ENCODE peak calls at places on chromosomes 3 and 15, in ten cellular contexts. One of them, this sample, is unnamed.

GRCh38 chr15:84983299-84983698 is 1.6 kb downstream of the PDE8A start:
- DNase-seq in GM10248: no peak
- DNase-seq in GM13977: no peak
- DNase-seq in RWPE1: no peak
- DNase-seq in neural crest cell: no peak
- DNase-seq in fibroblast of lung: no peak
- DNase-seq in tibial nerve: no peak
- DNase-seq in psoas muscle: no peak
- DNase-seq in A549: no peak
- DNase-seq in body of pancreas: no peak
- DNase-seq in this sample: no peak

GRCh38 chr3:44232407-44232806 is 9.3 kb upstream of the TOPAZ1 start:
- DNase-seq in psoas muscle: no peak
- DNase-seq in GM13977: no peak
- DNase-seq in RWPE1: no peak
- DNase-seq in A549: no peak
- DNase-seq in GM10248: no peak
- DNase-seq in tibial nerve: no peak
- DNase-seq in neural crest cell: no peak
- DNase-seq in body of pancreas: no peak
- DNase-seq in fibroblast of lung: no peak
- DNase-seq in this sample: no peak

GRCh38 chr3:105398407-105398806 is 31.7 kb downstream of the ALCAM start:
- DNase-seq in psoas muscle: no peak
- DNase-seq in A549: no peak
- DNase-seq in tibial nerve: no peak
- DNase-seq in fibroblast of lung: no peak
- DNase-seq in neural crest cell: no peak
- DNase-seq in GM10248: no peak
- DNase-seq in body of pancreas: no peak
- DNase-seq in GM13977: no peak
- DNase-seq in RWPE1: no peak
- DNase-seq in this sample: no peak

GRCh38 chr15:57133127-57133968 is 214.9 kb downstream of the TCF12 start:
- DNase-seq in A549: no peak
- DNase-seq in body of pancreas: peak
- DNase-seq in neural crest cell: no peak
- DNase-seq in fibroblast of lung: no peak
- DNase-seq in GM10248: peak
- DNase-seq in psoas muscle: peak
- DNase-seq in RWPE1: no peak
- DNase-seq in tibial nerve: no peak
- DNase-seq in GM13977: peak
- DNase-seq in this sample: no peak

GRCh38 chr15:83565553-83566159 is 88.3 kb upstream of the ADAMTSL3 start:
- DNase-seq in GM13977: peak
- DNase-seq in RWPE1: peak
- DNase-seq in body of pancreas: no peak
- DNase-seq in neural crest cell: peak
- DNase-seq in psoas muscle: no peak
- DNase-seq in A549: peak
- DNase-seq in GM10248: peak
- DNase-seq in tibial nerve: peak
- DNase-seq in fibroblast of lung: peak
- DNase-seq in this sample: no peak

GRCh38 chr3:102614580-102614979 is 179.8 kb downstream of the ZPLD1 start:
- DNase-seq in GM10248: no peak
- DNase-seq in A549: no peak
- DNase-seq in GM13977: no peak
- DNase-seq in neural crest cell: no peak
- DNase-seq in tibial nerve: no peak
- DNase-seq in RWPE1: no peak
- DNase-seq in fibroblast of lung: no peak
- DNase-seq in body of pancreas: no peak
- DNase-seq in psoas muscle: no peak
- DNase-seq in this sample: no peak

GRCh38 chr3:33030802-33031201 is 66.1 kb downstream of the GLB1 start:
- DNase-seq in A549: no peak
- DNase-seq in RWPE1: no peak
- DNase-seq in fibroblast of lung: no peak
- DNase-seq in tibial nerve: no peak
- DNase-seq in GM10248: no peak
- DNase-seq in psoas muscle: no peak
- DNase-seq in neural crest cell: no peak
- DNase-seq in body of pancreas: no peak
- DNase-seq in GM13977: no peak
- DNase-seq in this sample: no peak

GRCh38 chr15:87711011-87711410 is 545.5 kb downstream of the NTRK3 start:
- DNase-seq in psoas muscle: no peak
- DNase-seq in fibroblast of lung: peak
- DNase-seq in tibial nerve: no peak
- DNase-seq in neural crest cell: no peak
- DNase-seq in A549: no peak
- DNase-seq in GM10248: no peak
- DNase-seq in body of pancreas: no peak
- DNase-seq in GM13977: no peak
- DNase-seq in RWPE1: no peak
- DNase-seq in this sample: no peak

GRCh38 chr3:53416530-53416929 is 69.2 kb upstream of the DCP1A start:
- DNase-seq in fibroblast of lung: no peak
- DNase-seq in psoas muscle: no peak
- DNase-seq in RWPE1: no peak
- DNase-seq in GM10248: no peak
- DNase-seq in GM13977: no peak
- DNase-seq in neural crest cell: no peak
- DNase-seq in tibial nerve: no peak
- DNase-seq in A549: no peak
- DNase-seq in body of pancreas: no peak
- DNase-seq in this sample: no peak

GRCh38 chr3:41681479-41681878 is 280.4 kb downstream of the ULK4 start:
- DNase-seq in neural crest cell: no peak
- DNase-seq in fibroblast of lung: peak
- DNase-seq in psoas muscle: no peak
- DNase-seq in tibial nerve: no peak
- DNase-seq in RWPE1: peak
- DNase-seq in A549: no peak
- DNase-seq in body of pancreas: no peak
- DNase-seq in GM13977: no peak
- DNase-seq in GM10248: no peak
- DNase-seq in this sample: peak

GRCh38 chr3:31729082-31729481 is 196.4 kb downstream of the STT3B start:
- DNase-seq in A549: no peak
- DNase-seq in tibial nerve: no peak
- DNase-seq in GM10248: no peak
- DNase-seq in RWPE1: no peak
- DNase-seq in neural crest cell: no peak
- DNase-seq in GM13977: no peak
- DNase-seq in psoas muscle: no peak
- DNase-seq in fibroblast of lung: no peak
- DNase-seq in body of pancreas: no peak
- DNase-seq in this sample: no peak

GRCh38 chr3:79497447-79498111 is 270.2 kb downstream of the ROBO1 start:
- DNase-seq in RWPE1: peak
- DNase-seq in GM13977: peak
- DNase-seq in tibial nerve: no peak
- DNase-seq in body of pancreas: no peak
- DNase-seq in A549: no peak
- DNase-seq in psoas muscle: no peak
- DNase-seq in fibroblast of lung: peak
- DNase-seq in neural crest cell: no peak
- DNase-seq in GM10248: peak
- DNase-seq in this sample: no peak

GRCh38 chr15:65195542-65196026 is 10.4 kb upstream of the CLPX start:
- DNase-seq in A549: no peak
- DNase-seq in body of pancreas: no peak
- DNase-seq in GM10248: no peak
- DNase-seq in fibroblast of lung: no peak
- DNase-seq in tibial nerve: no peak
- DNase-seq in psoas muscle: no peak
- DNase-seq in neural crest cell: no peak
- DNase-seq in RWPE1: no peak
- DNase-seq in GM13977: no peak
- DNase-seq in this sample: no peak

GRCh38 chr3:25448750-25449684 is 21.0 kb downstream of the RARB start:
- DNase-seq in fibroblast of lung: peak
- DNase-seq in A549: no peak
- DNase-seq in psoas muscle: peak
- DNase-seq in tibial nerve: peak
- DNase-seq in neural crest cell: no peak
- DNase-seq in body of pancreas: peak
- DNase-seq in RWPE1: no peak
- DNase-seq in GM13977: no peak
- DNase-seq in GM10248: no peak
- DNase-seq in this sample: peak

GRCh38 chr3:99781761-99782160 is 35.9 kb upstream of the CMSS1 start:
- DNase-seq in fibroblast of lung: no peak
- DNase-seq in body of pancreas: no peak
- DNase-seq in GM13977: no peak
- DNase-seq in RWPE1: no peak
- DNase-seq in neural crest cell: no peak
- DNase-seq in tibial nerve: no peak
- DNase-seq in A549: no peak
- DNase-seq in GM10248: no peak
- DNase-seq in psoas muscle: no peak
- DNase-seq in this sample: no peak

GRCh38 chr3:64184621-64185020 is 40.6 kb downstream of the PRICKLE2 start:
- DNase-seq in RWPE1: no peak
- DNase-seq in GM13977: no peak
- DNase-seq in A549: no peak
- DNase-seq in GM10248: no peak
- DNase-seq in body of pancreas: no peak
- DNase-seq in tibial nerve: no peak
- DNase-seq in neural crest cell: no peak
- DNase-seq in fibroblast of lung: peak
- DNase-seq in psoas muscle: no peak
- DNase-seq in this sample: no peak

DNA sequence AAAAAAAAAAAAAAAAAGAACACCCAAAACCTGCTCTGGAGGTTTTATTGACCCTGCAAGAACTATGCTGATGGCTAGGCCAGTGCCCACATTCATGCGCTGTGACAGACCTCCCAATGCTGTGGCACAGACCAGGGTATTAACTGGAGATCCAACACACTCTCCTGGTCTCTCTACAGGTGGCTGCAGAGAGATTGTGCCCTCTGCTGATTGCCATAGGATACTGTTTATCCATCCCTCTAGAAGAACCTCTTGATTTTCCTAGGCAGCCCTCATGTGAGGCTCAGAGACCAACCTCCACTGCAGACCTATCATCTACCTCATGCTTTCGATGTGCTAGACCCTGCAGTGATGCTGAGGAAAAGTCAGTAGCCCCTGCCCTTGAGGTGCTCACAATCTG is 125.5 kb upstream of the TRIM42 start:
- DNase-seq in A549: no peak
- DNase-seq in psoas muscle: no peak
- DNase-seq in RWPE1: peak
- DNase-seq in GM10248: no peak
- DNase-seq in tibial nerve: no peak
- DNase-seq in body of pancreas: no peak
- DNase-seq in GM13977: no peak
- DNase-seq in fibroblast of lung: no peak
- DNase-seq in neural crest cell: no peak
- DNase-seq in this sample: no peak
- TF ChIP-seq CTCF in A549: no peak
- TF ChIP-seq CTCF in psoas muscle: no peak
- TF ChIP-seq CTCF in RWPE1: no peak
- TF ChIP-seq CTCF in GM10248: no peak
- TF ChIP-seq CTCF in tibial nerve: no peak
- TF ChIP-seq CTCF in body of pancreas: no peak
- TF ChIP-seq CTCF in GM13977: no peak
- TF ChIP-seq CTCF in fibroblast of lung: no peak
- TF ChIP-seq CTCF in neural crest cell: no peak
- TF ChIP-seq CTCF in this sample: no peak

GRCh38 chr3:194592798-194593752 is 40.1 kb downstream of the TMEM44 start:
- DNase-seq in body of pancreas: peak
- DNase-seq in neural crest cell: no peak
- DNase-seq in GM13977: no peak
- DNase-seq in A549: peak
- DNase-seq in tibial nerve: peak
- DNase-seq in fibroblast of lung: peak
- DNase-seq in psoas muscle: no peak
- DNase-seq in GM10248: no peak
- DNase-seq in RWPE1: peak
- DNase-seq in this sample: no peak
- TF ChIP-seq CTCF in body of pancreas: no peak
- TF ChIP-seq CTCF in neural crest cell: no peak
- TF ChIP-seq CTCF in GM13977: no peak
- TF ChIP-seq CTCF in A549: no peak
- TF ChIP-seq CTCF in tibial nerve: no peak
- TF ChIP-seq CTCF in fibroblast of lung: no peak
- TF ChIP-seq CTCF in psoas muscle: no peak
- TF ChIP-seq CTCF in GM10248: no peak
- TF ChIP-seq CTCF in RWPE1: no peak
- TF ChIP-seq CTCF in this sample: no peak

DNA sequence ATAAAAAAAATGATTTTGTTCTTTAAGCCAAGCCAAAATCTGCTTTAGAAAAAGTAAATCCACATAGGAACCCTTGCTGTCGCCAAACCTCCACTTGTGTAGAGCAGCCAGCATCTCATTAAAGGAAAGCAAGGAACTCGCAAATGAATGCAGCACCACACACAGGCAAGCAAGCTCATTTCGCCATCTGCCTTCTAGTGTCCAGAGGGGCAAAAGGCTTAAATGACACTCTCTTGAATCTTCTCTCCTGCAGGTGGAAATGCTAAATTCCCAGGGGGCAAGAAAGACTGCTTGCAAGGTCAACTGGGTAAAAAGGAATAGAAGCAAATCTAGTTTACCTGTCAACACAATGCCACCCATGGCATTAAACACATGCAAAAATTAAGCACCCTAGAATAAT is 2.4 kb downstream of the MB21D2 start:
- DNase-seq in neural crest cell: no peak
- DNase-seq in GM13977: peak
- DNase-seq in RWPE1: no peak
- DNase-seq in psoas muscle: no peak
- DNase-seq in GM10248: peak
- DNase-seq in fibroblast of lung: peak
- DNase-seq in tibial nerve: no peak
- DNase-seq in body of pancreas: no peak
- DNase-seq in A549: no peak
- DNase-seq in this sample: no peak
- TF ChIP-seq CTCF in neural crest cell: peak
- TF ChIP-seq CTCF in GM13977: peak
- TF ChIP-seq CTCF in RWPE1: no peak
- TF ChIP-seq CTCF in psoas muscle: no peak
- TF ChIP-seq CTCF in GM10248: peak
- TF ChIP-seq CTCF in fibroblast of lung: peak
- TF ChIP-seq CTCF in tibial nerve: no peak
- TF ChIP-seq CTCF in body of pancreas: no peak
- TF ChIP-seq CTCF in A549: no peak
- TF ChIP-seq CTCF in this sample: no peak

GRCh38 chr3:4827767-4828166 is 151.5 kb upstream of the BHLHE40 start:
- DNase-seq in A549: no peak
- DNase-seq in RWPE1: no peak
- DNase-seq in fibroblast of lung: no peak
- DNase-seq in tibial nerve: no peak
- DNase-seq in GM13977: no peak
- DNase-seq in psoas muscle: no peak
- DNase-seq in body of pancreas: no peak
- DNase-seq in neural crest cell: no peak
- DNase-seq in GM10248: no peak
- DNase-seq in this sample: no peak
- TF ChIP-seq CTCF in A549: no peak
- TF ChIP-seq CTCF in RWPE1: no peak
- TF ChIP-seq CTCF in fibroblast of lung: no peak
- TF ChIP-seq CTCF in tibial nerve: no peak
- TF ChIP-seq CTCF in GM13977: no peak
- TF ChIP-seq CTCF in psoas muscle: no peak
- TF ChIP-seq CTCF in body of pancreas: no peak
- TF ChIP-seq CTCF in neural crest cell: no peak
- TF ChIP-seq CTCF in GM10248: no peak
- TF ChIP-seq CTCF in this sample: no peak